ENCODE peak calls at places on chromosomes 1 and 21, in four cellular contexts. One of them, this sample, is unnamed.

GRCh38 chr1:239914827-239915231 is 176.9 kb upstream of the FMN2 start:
- DNase-seq in stimulated activated CD8-positive, alpha-beta memory T cell treated with anti-CD3 and anti-CD28 coated beads, Interleukin-12 subunit alpha, Interleukin-12 subunit beta, amount 100 ng/mL, for 1 hour: no peak
- DNase-seq in activated T-helper 1 cell treated with anti-CD3 and anti-CD28 coated beads, Interleukin-12 subunit alpha, Interleukin-12 subunit beta, Interleukin-2, Interleukin-4 antibody, amounts not matched to agents 30 ng/mL and 10 ng/mL and 1 ng/mL, durations not matched to agents 14 hours and 24 hours and 36 hours: no peak
- DNase-seq in AG08396: peak; percentile 49
- DNase-seq in this sample: peak; percentile 73

GRCh38 chr1:192559115-192560006 is 16.2 kb upstream of the RGS1 start:
- DNase-seq in stimulated activated CD8-positive, alpha-beta memory T cell treated with anti-CD3 and anti-CD28 coated beads, Interleukin-12 subunit alpha, Interleukin-12 subunit beta, amount 100 ng/mL, for 1 hour: no peak
- DNase-seq in activated T-helper 1 cell treated with anti-CD3 and anti-CD28 coated beads, Interleukin-12 subunit alpha, Interleukin-12 subunit beta, Interleukin-2, Interleukin-4 antibody, amounts not matched to agents 30 ng/mL and 10 ng/mL and 1 ng/mL, durations not matched to agents 14 hours and 24 hours and 36 hours: no peak
- DNase-seq in AG08396: peak; percentile 42
- DNase-seq in this sample: peak; percentile 77

GRCh38 chr1:160621633-160622413 is 25.0 kb downstream of the SLAMF1 start:
- DNase-seq in stimulated activated CD8-positive, alpha-beta memory T cell treated with anti-CD3 and anti-CD28 coated beads, Interleukin-12 subunit alpha, Interleukin-12 subunit beta, amount 100 ng/mL, for 1 hour: no peak
- DNase-seq in activated T-helper 1 cell treated with anti-CD3 and anti-CD28 coated beads, Interleukin-12 subunit alpha, Interleukin-12 subunit beta, Interleukin-2, Interleukin-4 antibody, amounts not matched to agents 30 ng/mL and 10 ng/mL and 1 ng/mL, durations not matched to agents 14 hours and 24 hours and 36 hours: no peak
- DNase-seq in AG08396: no peak
- DNase-seq in this sample: peak; percentile 5

GRCh38 chr1:231731262-231731661 is 104.7 kb downstream of the DISC1 start:
- DNase-seq in stimulated activated CD8-positive, alpha-beta memory T cell treated with anti-CD3 and anti-CD28 coated beads, Interleukin-12 subunit alpha, Interleukin-12 subunit beta, amount 100 ng/mL, for 1 hour: no peak
- DNase-seq in activated T-helper 1 cell treated with anti-CD3 and anti-CD28 coated beads, Interleukin-12 subunit alpha, Interleukin-12 subunit beta, Interleukin-2, Interleukin-4 antibody, amounts not matched to agents 30 ng/mL and 10 ng/mL and 1 ng/mL, durations not matched to agents 14 hours and 24 hours and 36 hours: no peak
- DNase-seq in AG08396: no peak
- DNase-seq in this sample: no peak

GRCh38 chr1:113808450-113809195 is 3.7 kb downstream of the RSBN1 start:
- DNase-seq in stimulated activated CD8-positive, alpha-beta memory T cell treated with anti-CD3 and anti-CD28 coated beads, Interleukin-12 subunit alpha, Interleukin-12 subunit beta, amount 100 ng/mL, for 1 hour: no peak
- DNase-seq in activated T-helper 1 cell treated with anti-CD3 and anti-CD28 coated beads, Interleukin-12 subunit alpha, Interleukin-12 subunit beta, Interleukin-2, Interleukin-4 antibody, amounts not matched to agents 30 ng/mL and 10 ng/mL and 1 ng/mL, durations not matched to agents 14 hours and 24 hours and 36 hours: no peak
- DNase-seq in AG08396: no peak
- DNase-seq in this sample: no peak

GRCh38 chr1:160801836-160802580 is 6.0 kb downstream of the LY9 start:
- DNase-seq in stimulated activated CD8-positive, alpha-beta memory T cell treated with anti-CD3 and anti-CD28 coated beads, Interleukin-12 subunit alpha, Interleukin-12 subunit beta, amount 100 ng/mL, for 1 hour: no peak
- DNase-seq in activated T-helper 1 cell treated with anti-CD3 and anti-CD28 coated beads, Interleukin-12 subunit alpha, Interleukin-12 subunit beta, Interleukin-2, Interleukin-4 antibody, amounts not matched to agents 30 ng/mL and 10 ng/mL and 1 ng/mL, durations not matched to agents 14 hours and 24 hours and 36 hours: no peak
- DNase-seq in AG08396: no peak
- DNase-seq in this sample: no peak

GRCh38 chr1:220884109-220884980 is 5.1 kb downstream of the HLX start:
- DNase-seq in stimulated activated CD8-positive, alpha-beta memory T cell treated with anti-CD3 and anti-CD28 coated beads, Interleukin-12 subunit alpha, Interleukin-12 subunit beta, amount 100 ng/mL, for 1 hour: no peak
- DNase-seq in activated T-helper 1 cell treated with anti-CD3 and anti-CD28 coated beads, Interleukin-12 subunit alpha, Interleukin-12 subunit beta, Interleukin-2, Interleukin-4 antibody, amounts not matched to agents 30 ng/mL and 10 ng/mL and 1 ng/mL, durations not matched to agents 14 hours and 24 hours and 36 hours: no peak
- DNase-seq in AG08396: no peak
- DNase-seq in this sample: no peak

GRCh38 chr1:214864896-214865688 is 217.4 kb upstream of the KCNK2 start:
- DNase-seq in stimulated activated CD8-positive, alpha-beta memory T cell treated with anti-CD3 and anti-CD28 coated beads, Interleukin-12 subunit alpha, Interleukin-12 subunit beta, amount 100 ng/mL, for 1 hour: no peak
- DNase-seq in activated T-helper 1 cell treated with anti-CD3 and anti-CD28 coated beads, Interleukin-12 subunit alpha, Interleukin-12 subunit beta, Interleukin-2, Interleukin-4 antibody, amounts not matched to agents 30 ng/mL and 10 ng/mL and 1 ng/mL, durations not matched to agents 14 hours and 24 hours and 36 hours: no peak
- DNase-seq in AG08396: peak; percentile 49
- DNase-seq in this sample: no peak

GRCh38 chr1:219963432-219963831 is 35.1 kb upstream of the SLC30A10 start:
- DNase-seq in stimulated activated CD8-positive, alpha-beta memory T cell treated with anti-CD3 and anti-CD28 coated beads, Interleukin-12 subunit alpha, Interleukin-12 subunit beta, amount 100 ng/mL, for 1 hour: no peak
- DNase-seq in activated T-helper 1 cell treated with anti-CD3 and anti-CD28 coated beads, Interleukin-12 subunit alpha, Interleukin-12 subunit beta, Interleukin-2, Interleukin-4 antibody, amounts not matched to agents 30 ng/mL and 10 ng/mL and 1 ng/mL, durations not matched to agents 14 hours and 24 hours and 36 hours: no peak
- DNase-seq in AG08396: no peak
- DNase-seq in this sample: no peak

GRCh38 chr1:174795806-174796205 is 203.9 kb upstream of the CACYBP start:
- DNase-seq in stimulated activated CD8-positive, alpha-beta memory T cell treated with anti-CD3 and anti-CD28 coated beads, Interleukin-12 subunit alpha, Interleukin-12 subunit beta, amount 100 ng/mL, for 1 hour: no peak
- DNase-seq in activated T-helper 1 cell treated with anti-CD3 and anti-CD28 coated beads, Interleukin-12 subunit alpha, Interleukin-12 subunit beta, Interleukin-2, Interleukin-4 antibody, amounts not matched to agents 30 ng/mL and 10 ng/mL and 1 ng/mL, durations not matched to agents 14 hours and 24 hours and 36 hours: no peak
- DNase-seq in AG08396: no peak
- DNase-seq in this sample: no peak

GRCh38 chr1:55217226-55217996 is 2.2 kb upstream of the USP24 start:
- DNase-seq in stimulated activated CD8-positive, alpha-beta memory T cell treated with anti-CD3 and anti-CD28 coated beads, Interleukin-12 subunit alpha, Interleukin-12 subunit beta, amount 100 ng/mL, for 1 hour: no peak
- DNase-seq in activated T-helper 1 cell treated with anti-CD3 and anti-CD28 coated beads, Interleukin-12 subunit alpha, Interleukin-12 subunit beta, Interleukin-2, Interleukin-4 antibody, amounts not matched to agents 30 ng/mL and 10 ng/mL and 1 ng/mL, durations not matched to agents 14 hours and 24 hours and 36 hours: no peak
- DNase-seq in AG08396: no peak
- DNase-seq in this sample: no peak

GRCh38 chr1:89604414-89604735 is 28.5 kb upstream of the LRRC8C start:
- DNase-seq in stimulated activated CD8-positive, alpha-beta memory T cell treated with anti-CD3 and anti-CD28 coated beads, Interleukin-12 subunit alpha, Interleukin-12 subunit beta, amount 100 ng/mL, for 1 hour: no peak
- DNase-seq in activated T-helper 1 cell treated with anti-CD3 and anti-CD28 coated beads, Interleukin-12 subunit alpha, Interleukin-12 subunit beta, Interleukin-2, Interleukin-4 antibody, amounts not matched to agents 30 ng/mL and 10 ng/mL and 1 ng/mL, durations not matched to agents 14 hours and 24 hours and 36 hours: no peak
- DNase-seq in AG08396: peak; percentile 5
- DNase-seq in this sample: no peak

GRCh38 chr1:36154765-36155559 is 998 bp upstream of the MAP7D1 start:
- DNase-seq in stimulated activated CD8-positive, alpha-beta memory T cell treated with anti-CD3 and anti-CD28 coated beads, Interleukin-12 subunit alpha, Interleukin-12 subunit beta, amount 100 ng/mL, for 1 hour: no peak
- DNase-seq in activated T-helper 1 cell treated with anti-CD3 and anti-CD28 coated beads, Interleukin-12 subunit alpha, Interleukin-12 subunit beta, Interleukin-2, Interleukin-4 antibody, amounts not matched to agents 30 ng/mL and 10 ng/mL and 1 ng/mL, durations not matched to agents 14 hours and 24 hours and 36 hours: no peak
- DNase-seq in AG08396: no peak
- DNase-seq in this sample: no peak

GRCh38 chr1:203186446-203187305 is at the start of gene CHI3L1:
- DNase-seq in stimulated activated CD8-positive, alpha-beta memory T cell treated with anti-CD3 and anti-CD28 coated beads, Interleukin-12 subunit alpha, Interleukin-12 subunit beta, amount 100 ng/mL, for 1 hour: no peak
- DNase-seq in activated T-helper 1 cell treated with anti-CD3 and anti-CD28 coated beads, Interleukin-12 subunit alpha, Interleukin-12 subunit beta, Interleukin-2, Interleukin-4 antibody, amounts not matched to agents 30 ng/mL and 10 ng/mL and 1 ng/mL, durations not matched to agents 14 hours and 24 hours and 36 hours: no peak
- DNase-seq in AG08396: no peak
- DNase-seq in this sample: no peak

GRCh38 chr1:18064564-18064963 is 43.0 kb upstream of the IGSF21 start:
- DNase-seq in stimulated activated CD8-positive, alpha-beta memory T cell treated with anti-CD3 and anti-CD28 coated beads, Interleukin-12 subunit alpha, Interleukin-12 subunit beta, amount 100 ng/mL, for 1 hour: no peak
- DNase-seq in activated T-helper 1 cell treated with anti-CD3 and anti-CD28 coated beads, Interleukin-12 subunit alpha, Interleukin-12 subunit beta, Interleukin-2, Interleukin-4 antibody, amounts not matched to agents 30 ng/mL and 10 ng/mL and 1 ng/mL, durations not matched to agents 14 hours and 24 hours and 36 hours: no peak
- DNase-seq in AG08396: no peak
- DNase-seq in this sample: no peak

GRCh38 chr1:55916480-55916879 is 662.9 kb downstream of the PLPP3 start:
- DNase-seq in stimulated activated CD8-positive, alpha-beta memory T cell treated with anti-CD3 and anti-CD28 coated beads, Interleukin-12 subunit alpha, Interleukin-12 subunit beta, amount 100 ng/mL, for 1 hour: no peak
- DNase-seq in activated T-helper 1 cell treated with anti-CD3 and anti-CD28 coated beads, Interleukin-12 subunit alpha, Interleukin-12 subunit beta, Interleukin-2, Interleukin-4 antibody, amounts not matched to agents 30 ng/mL and 10 ng/mL and 1 ng/mL, durations not matched to agents 14 hours and 24 hours and 36 hours: no peak
- DNase-seq in AG08396: peak; percentile 29
- DNase-seq in this sample: no peak

GRCh38 chr1:203520315-203520714 is 26.4 kb downstream of the OPTC start:
- DNase-seq in stimulated activated CD8-positive, alpha-beta memory T cell treated with anti-CD3 and anti-CD28 coated beads, Interleukin-12 subunit alpha, Interleukin-12 subunit beta, amount 100 ng/mL, for 1 hour: no peak
- DNase-seq in activated T-helper 1 cell treated with anti-CD3 and anti-CD28 coated beads, Interleukin-12 subunit alpha, Interleukin-12 subunit beta, Interleukin-2, Interleukin-4 antibody, amounts not matched to agents 30 ng/mL and 10 ng/mL and 1 ng/mL, durations not matched to agents 14 hours and 24 hours and 36 hours: no peak
- DNase-seq in AG08396: peak; percentile 83
- DNase-seq in this sample: no peak

GRCh38 chr1:187157552-187157951 is 328.8 kb downstream of the PLA2G4A start:
- DNase-seq in stimulated activated CD8-positive, alpha-beta memory T cell treated with anti-CD3 and anti-CD28 coated beads, Interleukin-12 subunit alpha, Interleukin-12 subunit beta, amount 100 ng/mL, for 1 hour: no peak
- DNase-seq in activated T-helper 1 cell treated with anti-CD3 and anti-CD28 coated beads, Interleukin-12 subunit alpha, Interleukin-12 subunit beta, Interleukin-2, Interleukin-4 antibody, amounts not matched to agents 30 ng/mL and 10 ng/mL and 1 ng/mL, durations not matched to agents 14 hours and 24 hours and 36 hours: no peak
- DNase-seq in AG08396: no peak
- DNase-seq in this sample: peak; percentile 1

GRCh38 chr21:33539612-33540011 is 2.3 kb downstream of the GART start:
- DNase-seq in stimulated activated CD8-positive, alpha-beta memory T cell treated with anti-CD3 and anti-CD28 coated beads, Interleukin-12 subunit alpha, Interleukin-12 subunit beta, amount 100 ng/mL, for 1 hour: no peak
- DNase-seq in activated T-helper 1 cell treated with anti-CD3 and anti-CD28 coated beads, Interleukin-12 subunit alpha, Interleukin-12 subunit beta, Interleukin-2, Interleukin-4 antibody, amounts not matched to agents 30 ng/mL and 10 ng/mL and 1 ng/mL, durations not matched to agents 14 hours and 24 hours and 36 hours: no peak
- DNase-seq in AG08396: peak; percentile 60
- DNase-seq in this sample: no peak

This sample was measured in HS-27A.